ENCODE peak calls at places on chromosome 2, in ten cellular contexts. E is endothelial cell of umbilical vein, B is A549, H is adrenal gland, G is body of pancreas, D is NB4, V is suprapubic skin, J is Peyer's patch, N is stomach, M is HCT116. P is an unnamed sample.
A peak's percentile ranks its signal among the peaks of the same experiment; 100 is the strongest.

GRCh38 chr2:168434164-168434563 is 21.9 kb upstream of the CERS6 start:
- DNase-seq in E (no peak), B (no peak), H (peak; percentile 42), G (peak; percentile 47), D (no peak), V (no peak), J (peak; percentile 82), N (peak; percentile 52), M (no peak), P (peak; percentile 57)

GRCh38 chr2:136310797-136311558 is 193.0 kb upstream of the CXCR4 start:
- DNase-seq in E (no peak), B (no peak), H (peak; percentile 10), G (no peak), D (peak; percentile 64), V (no peak), J (no peak), N (no peak), M (no peak), P (no peak)

GRCh38 chr2:66867038-66867380 is 432.1 kb downstream of the MEIS1 start:
- DNase-seq in E (no peak), B (no peak), H (no peak), G (no peak), D (no peak), V (no peak), J (no peak), N (no peak), M (no peak), P (no peak)

GRCh38 chr2:64649626-64650025 is 4.1 kb downstream of the SERTAD2 start:
- DNase-seq in E (no peak), B (no peak), H (no peak), G (peak; percentile 45), D (no peak), V (no peak), J (no peak), N (peak; percentile 45), M (no peak), P (peak; percentile 55)

GRCh38 chr2:229282758-229283546 is 11.9 kb upstream of the PID1 start:
- DNase-seq in E (no peak), B (no peak), H (peak; percentile 74), G (no peak), D (peak; percentile 28), V (peak; percentile 88), J (peak; percentile 69), N (peak; percentile 34), M (no peak), P (no peak)

GRCh38 chr2:99451280-99451679 is 38.5 kb downstream of the REV1 start:
- DNase-seq in E (no peak), B (no peak), H (no peak), G (no peak), D (no peak), V (no peak), J (no peak), N (no peak), M (no peak), P (no peak)

GRCh38 chr2:143259368-143259958 is 130.2 kb downstream of the ARHGAP15 start:
- DNase-seq in E (peak; percentile 73), B (peak; percentile 13), H (peak; percentile 76), G (peak; percentile 57), D (peak; percentile 79), V (peak; percentile 66), J (peak; percentile 90), N (peak; percentile 65), M (peak; percentile 51), P (peak; percentile 84)

GRCh38 chr2:97676620-97677019 is 7.1 kb downstream of the C2orf92 start:
- DNase-seq in E (no peak), B (no peak), H (no peak), G (no peak), D (no peak), V (no peak), J (no peak), N (no peak), M (no peak), P (no peak)

GRCh38 chr2:221202431-221202830 is 369.7 kb downstream of the EPHA4 start:
- DNase-seq in E (no peak), B (no peak), H (no peak), G (no peak), D (no peak), V (no peak), J (no peak), N (no peak), M (no peak), P (no peak)

GRCh38 chr2:147927053-147927588 is 82.3 kb downstream of the ACVR2A start:
- DNase-seq in E (no peak), B (no peak), H (no peak), G (no peak), D (no peak), V (no peak), J (no peak), N (no peak), M (no peak), P (no peak)

GRCh38 chr2:165725421-165725820 is 68.6 kb downstream of the GALNT3 start:
- DNase-seq in E (peak; percentile 56), B (no peak), H (no peak), G (no peak), D (no peak), V (no peak), J (no peak), N (no peak), M (no peak), P (no peak)

GRCh38 chr2:199100326-199101110 is 357.2 kb downstream of the SATB2 start:
- DNase-seq in E (no peak), B (no peak), H (no peak), G (no peak), D (no peak), V (no peak), J (no peak), N (no peak), M (no peak), P (no peak)

GRCh38 chr2:127153691-127154158 is 46.8 kb upstream of the BIN1 start:
- DNase-seq in E (peak; percentile 86), B (peak; percentile 27), H (peak; percentile 73), G (no peak), D (peak; percentile 46), V (no peak), J (no peak), N (no peak), M (no peak), P (no peak)

GRCh38 chr2:119290859-119291587 is 67.4 kb downstream of the STEAP3 start:
- DNase-seq in E (peak; percentile 56), B (peak; percentile 76), H (peak; percentile 47), G (peak; percentile 72), D (peak; percentile 74), V (peak; percentile 77), J (peak; percentile 91), N (peak; percentile 87), M (peak; percentile 69), P (peak; percentile 86)

GRCh38 chr2:190722061-190722759 is 73.3 kb downstream of the NAB1 start:
- DNase-seq in E (peak; percentile 46), B (no peak), H (no peak), G (no peak), D (no peak), V (no peak), J (no peak), N (no peak), M (no peak), P (no peak)

GRCh38 chr2:10076511-10076910 is 3.7 kb downstream of the CYS1 start:
- DNase-seq in E (no peak), B (no peak), H (no peak), G (no peak), D (no peak), V (no peak), J (no peak), N (no peak), M (no peak), P (no peak)
- TF ChIP-seq POLR2A in E (no peak), B (no peak), H (no peak), G (no peak), D (no peak), V (no peak), J (no peak), N (no peak), M (no peak), P (no peak)

DNA sequence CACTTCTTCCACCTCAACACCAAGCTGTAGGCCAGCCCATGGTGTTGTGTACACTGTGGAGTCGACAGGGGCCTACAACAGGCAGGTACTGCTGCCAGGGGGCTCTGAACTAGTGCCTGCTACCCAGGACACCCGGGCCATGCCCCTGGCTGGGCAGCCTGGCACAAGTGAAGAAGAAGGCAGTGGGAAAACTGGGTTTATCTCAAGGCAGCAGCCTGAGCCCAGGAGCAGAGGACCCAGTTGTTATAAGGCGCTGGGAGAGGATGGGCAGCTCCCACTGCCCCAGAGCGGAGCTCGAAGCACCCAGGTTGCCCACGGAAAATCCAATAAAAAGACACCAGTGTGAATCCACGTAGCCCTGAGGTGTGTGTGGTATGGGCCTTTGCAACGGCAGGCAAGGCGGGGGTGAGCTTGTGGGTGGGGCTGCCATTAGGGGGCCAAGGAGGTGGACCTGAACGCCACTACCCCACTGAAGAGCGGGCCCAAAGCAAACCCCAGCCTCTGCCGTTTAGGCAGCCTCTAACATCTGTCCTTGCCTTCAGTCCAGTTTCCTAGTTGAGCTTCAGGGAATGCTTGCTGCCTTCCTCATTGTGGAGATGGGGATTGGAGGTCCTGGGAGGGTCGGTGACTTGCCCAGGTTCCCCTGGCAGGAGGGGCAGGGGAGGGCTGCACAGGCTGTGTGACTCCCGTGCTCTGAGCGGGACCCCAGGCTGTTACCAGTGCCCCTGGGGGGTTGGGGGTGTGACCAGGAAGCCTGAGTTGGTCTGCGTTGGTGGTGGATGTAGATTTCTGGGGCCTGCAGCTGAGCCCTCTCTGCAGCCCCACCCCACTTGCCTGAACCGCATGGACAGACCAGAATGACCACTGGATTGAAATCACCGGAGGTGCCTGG is 16.0 kb downstream of the ARID5A start:
- DNase-seq in E (no peak), B (no peak), H (no peak), G (no peak), D (no peak), V (no peak), J (no peak), N (no peak), M (no peak), P (no peak)
- TF ChIP-seq POLR2A in E (no peak), B (no peak), H (no peak), G (no peak), D (no peak), V (no peak), J (no peak), N (no peak), M (no peak), P (no peak)

GRCh38 chr2:85537600-85538506 is 1.1 kb upstream of the MAT2A start:
- DNase-seq in E (peak; percentile 68), B (peak; percentile 37), H (peak; percentile 70), G (peak; percentile 62), D (peak; percentile 88), V (peak; percentile 79), J (peak; percentile 79), N (peak; percentile 57), M (no peak), P (peak; percentile 74)
- TF ChIP-seq POLR2A in E (no peak), B (peak; percentile 40), H (no peak), G (peak; percentile 21), D (peak; percentile 43), V (no peak), J (peak; percentile 12), N (no peak), M (peak; percentile 23), P (no peak)

DNA sequence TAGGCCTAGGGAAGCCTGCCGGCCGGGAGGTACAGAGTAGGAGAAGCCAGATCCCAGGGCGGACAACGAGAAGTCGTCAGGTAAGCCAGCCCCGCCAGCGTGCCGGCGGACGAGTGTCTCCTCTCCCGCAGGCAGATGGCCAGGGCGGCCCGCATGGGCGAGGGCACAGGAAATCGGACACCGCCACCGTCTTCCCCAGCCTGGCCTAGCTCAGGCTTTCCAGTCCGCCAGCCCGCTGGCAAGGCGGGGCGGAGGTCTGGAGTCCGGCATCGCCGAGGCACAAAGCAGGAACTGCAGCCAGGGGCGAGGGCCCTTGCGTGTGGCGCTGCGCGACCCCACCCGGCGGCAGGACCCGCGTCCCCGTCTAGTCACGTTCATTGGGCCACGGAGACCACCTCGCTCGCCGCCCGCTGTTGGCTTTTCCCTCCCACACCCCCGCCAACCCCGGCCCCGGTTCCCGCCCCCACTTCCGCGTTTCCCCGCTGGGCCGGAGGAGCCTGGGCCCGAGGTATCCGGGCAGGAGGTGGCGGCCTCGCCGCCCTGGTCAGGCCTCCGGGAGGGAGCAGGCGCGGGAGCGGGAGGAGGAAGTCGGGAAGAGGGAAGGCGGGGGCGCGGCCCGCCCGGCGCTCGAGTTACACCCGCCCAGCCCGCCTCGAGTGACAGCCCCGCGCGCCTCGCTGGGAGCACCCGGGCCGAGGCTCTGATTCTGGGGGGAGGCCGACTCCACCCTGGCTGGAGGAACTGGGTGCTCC is at the start of gene GPD2:
- DNase-seq in E (peak; percentile 81), B (peak; percentile 56), H (peak; percentile 93), G (peak; percentile 93), D (peak; percentile 24), V (peak; percentile 92), J (peak; percentile 91), N (peak; percentile 92), M (peak; percentile 70), P (peak; percentile 81)
- TF ChIP-seq POLR2A in E (peak; percentile 56), B (peak; percentile 41), H (no peak), G (peak; percentile 79), D (no peak), V (no peak), J (peak; percentile 77), N (no peak), M (peak; percentile 64), P (peak; percentile 52)

P was measured in erythroblast.